ENCODE peak calls at places on chromosomes 3 and 15, in six cellular contexts. One of them, this sample, is unnamed.
A peak's percentile ranks its signal among the peaks of the same experiment; 100 is the strongest.

GRCh38 chr15:68326711-68327412 is 49.3 kb downstream of the FEM1B start:
- DNase-seq in pancreas: no peak
- DNase-seq in neural progenitor cell: no peak
- DNase-seq in stomach: no peak
- DNase-seq in CD4-positive, CD25-positive, alpha-beta regulatory T cell: no peak
- DNase-seq in PC-3: no peak
- DNase-seq in this sample: no peak

GRCh38 chr15:85750319-85750806 is 44.4 kb downstream of the KLHL25 start:
- DNase-seq in pancreas: no peak
- DNase-seq in neural progenitor cell: peak; percentile 43
- DNase-seq in stomach: peak; percentile 27
- DNase-seq in CD4-positive, CD25-positive, alpha-beta regulatory T cell: no peak
- DNase-seq in PC-3: no peak
- DNase-seq in this sample: peak; percentile 72

GRCh38 chr3:52210037-52210436 is 12.1 kb downstream of the ALAS1 start:
- DNase-seq in pancreas: no peak
- DNase-seq in neural progenitor cell: no peak
- DNase-seq in stomach: no peak
- DNase-seq in CD4-positive, CD25-positive, alpha-beta regulatory T cell: no peak
- DNase-seq in PC-3: no peak
- DNase-seq in this sample: no peak

GRCh38 chr15:80986487-80986886 is 3.1 kb downstream of the MESD start:
- DNase-seq in pancreas: no peak
- DNase-seq in neural progenitor cell: no peak
- DNase-seq in stomach: no peak
- DNase-seq in CD4-positive, CD25-positive, alpha-beta regulatory T cell: no peak
- DNase-seq in PC-3: no peak
- DNase-seq in this sample: no peak

GRCh38 chr3:194672876-194673275 is 885 bp upstream of the LSG1 start:
- DNase-seq in pancreas: no peak
- DNase-seq in neural progenitor cell: peak; percentile 16
- DNase-seq in stomach: no peak
- DNase-seq in CD4-positive, CD25-positive, alpha-beta regulatory T cell: no peak
- DNase-seq in PC-3: no peak
- DNase-seq in this sample: no peak

GRCh38 chr15:55894406-55894965 is 98.9 kb downstream of the NEDD4 start:
- DNase-seq in pancreas: no peak
- DNase-seq in neural progenitor cell: no peak
- DNase-seq in stomach: no peak
- DNase-seq in CD4-positive, CD25-positive, alpha-beta regulatory T cell: no peak
- DNase-seq in PC-3: no peak
- DNase-seq in this sample: no peak

GRCh38 chr3:129226374-129226773 is 23.0 kb upstream of the COPG1 start:
- DNase-seq in pancreas: no peak
- DNase-seq in neural progenitor cell: no peak
- DNase-seq in stomach: peak; percentile 65
- DNase-seq in CD4-positive, CD25-positive, alpha-beta regulatory T cell: no peak
- DNase-seq in PC-3: peak; percentile 94
- DNase-seq in this sample: no peak

GRCh38 chr3:120615863-120616599 is 19.9 kb downstream of the NDUFB4 start:
- DNase-seq in pancreas: no peak
- DNase-seq in neural progenitor cell: no peak
- DNase-seq in stomach: no peak
- DNase-seq in CD4-positive, CD25-positive, alpha-beta regulatory T cell: no peak
- DNase-seq in PC-3: peak; percentile 40
- DNase-seq in this sample: no peak

GRCh38 chr15:87710406-87710805 is 546.1 kb downstream of the NTRK3 start:
- DNase-seq in pancreas: no peak
- DNase-seq in neural progenitor cell: no peak
- DNase-seq in stomach: no peak
- DNase-seq in CD4-positive, CD25-positive, alpha-beta regulatory T cell: no peak
- DNase-seq in PC-3: no peak
- DNase-seq in this sample: no peak

GRCh38 chr3:184334470-184335158 is 2.8 kb upstream of the FAM131A start:
- DNase-seq in pancreas: peak; percentile 49
- DNase-seq in neural progenitor cell: no peak
- DNase-seq in stomach: no peak
- DNase-seq in CD4-positive, CD25-positive, alpha-beta regulatory T cell: no peak
- DNase-seq in PC-3: peak; percentile 95
- DNase-seq in this sample: no peak

GRCh38 chr3:178436773-178437172 is 99.5 kb upstream of the KCNMB2 start:
- DNase-seq in pancreas: no peak
- DNase-seq in neural progenitor cell: peak; percentile 37
- DNase-seq in stomach: no peak
- DNase-seq in CD4-positive, CD25-positive, alpha-beta regulatory T cell: no peak
- DNase-seq in PC-3: peak; percentile 60
- DNase-seq in this sample: no peak

GRCh38 chr15:71386448-71387236 is 271.4 kb downstream of the THSD4 start:
- DNase-seq in pancreas: no peak
- DNase-seq in neural progenitor cell: peak; percentile 43
- DNase-seq in stomach: no peak
- DNase-seq in CD4-positive, CD25-positive, alpha-beta regulatory T cell: no peak
- DNase-seq in PC-3: peak; percentile 38
- DNase-seq in this sample: no peak

GRCh38 chr15:33766329-33766728 is 202.0 kb upstream of the CHRM5 start:
- DNase-seq in pancreas: no peak
- DNase-seq in neural progenitor cell: no peak
- DNase-seq in stomach: no peak
- DNase-seq in CD4-positive, CD25-positive, alpha-beta regulatory T cell: no peak
- DNase-seq in PC-3: peak; percentile 30
- DNase-seq in this sample: no peak

GRCh38 chr15:39880718-39881387 is 39.2 kb downstream of the GPR176 start:
- DNase-seq in pancreas: no peak
- DNase-seq in neural progenitor cell: no peak
- DNase-seq in stomach: no peak
- DNase-seq in CD4-positive, CD25-positive, alpha-beta regulatory T cell: no peak
- DNase-seq in PC-3: no peak
- DNase-seq in this sample: no peak

GRCh38 chr3:133662256-133662773 is 574 bp upstream of the TOPBP1 start:
- DNase-seq in pancreas: no peak
- DNase-seq in neural progenitor cell: peak; percentile 15
- DNase-seq in stomach: no peak
- DNase-seq in CD4-positive, CD25-positive, alpha-beta regulatory T cell: peak; percentile 5
- DNase-seq in PC-3: peak; percentile 23
- DNase-seq in this sample: peak; percentile 50

GRCh38 chr15:40844543-40844981 is 714 bp downstream of the SPINT1 start:
- DNase-seq in pancreas: peak; percentile 68
- DNase-seq in neural progenitor cell: peak; percentile 59
- DNase-seq in stomach: peak; percentile 51
- DNase-seq in CD4-positive, CD25-positive, alpha-beta regulatory T cell: no peak
- DNase-seq in PC-3: peak; percentile 28
- DNase-seq in this sample: peak; percentile 81

GRCh38 chr15:45715528-45715927 is 80.7 kb downstream of the SQOR start:
- DNase-seq in pancreas: no peak
- DNase-seq in neural progenitor cell: peak; percentile 19
- DNase-seq in stomach: no peak
- DNase-seq in CD4-positive, CD25-positive, alpha-beta regulatory T cell: no peak
- DNase-seq in PC-3: peak; percentile 30
- DNase-seq in this sample: no peak

GRCh38 chr15:94793641-94794040 is 562.3 kb downstream of the MCTP2 start:
- DNase-seq in pancreas: no peak
- DNase-seq in neural progenitor cell: peak; percentile 37
- DNase-seq in stomach: no peak
- DNase-seq in CD4-positive, CD25-positive, alpha-beta regulatory T cell: no peak
- DNase-seq in PC-3: peak; percentile 40
- DNase-seq in this sample: peak; percentile 49

GRCh38 chr15:67980171-67980570 is 73.9 kb upstream of the PIAS1 start:
- DNase-seq in pancreas: no peak
- DNase-seq in neural progenitor cell: no peak
- DNase-seq in stomach: no peak
- DNase-seq in CD4-positive, CD25-positive, alpha-beta regulatory T cell: no peak
- DNase-seq in PC-3: no peak
- DNase-seq in this sample: no peak

GRCh38 chr3:147422934-147423599 is 13.9 kb downstream of the ZIC1 start:
- DNase-seq in pancreas: no peak
- DNase-seq in neural progenitor cell: peak; percentile 84
- DNase-seq in stomach: no peak
- DNase-seq in CD4-positive, CD25-positive, alpha-beta regulatory T cell: no peak
- DNase-seq in PC-3: no peak
- DNase-seq in this sample: peak; percentile 84

GRCh38 chr15:68768321-68768720 is 52.4 kb downstream of the ANP32A start:
- DNase-seq in pancreas: no peak
- DNase-seq in neural progenitor cell: no peak
- DNase-seq in stomach: no peak
- DNase-seq in CD4-positive, CD25-positive, alpha-beta regulatory T cell: no peak
- DNase-seq in PC-3: peak; percentile 62
- DNase-seq in this sample: no peak

GRCh38 chr15:65919353-65919752 is 50.1 kb downstream of the RAB11A start:
- DNase-seq in pancreas: no peak
- DNase-seq in neural progenitor cell: no peak
- DNase-seq in stomach: no peak
- DNase-seq in CD4-positive, CD25-positive, alpha-beta regulatory T cell: no peak
- DNase-seq in PC-3: no peak
- DNase-seq in this sample: no peak

GRCh38 chr15:82183121-82184031 is 79.2 kb downstream of the EFL1 start:
- DNase-seq in pancreas: no peak
- DNase-seq in neural progenitor cell: no peak
- DNase-seq in stomach: no peak
- DNase-seq in CD4-positive, CD25-positive, alpha-beta regulatory T cell: no peak
- DNase-seq in PC-3: peak; percentile 35
- DNase-seq in this sample: no peak

GRCh38 chr3:79012946-79013362 is 754.8 kb downstream of the ROBO1 start:
- DNase-seq in pancreas: no peak
- DNase-seq in neural progenitor cell: peak; percentile 23
- DNase-seq in stomach: no peak
- DNase-seq in CD4-positive, CD25-positive, alpha-beta regulatory T cell: no peak
- DNase-seq in PC-3: no peak
- DNase-seq in this sample: no peak

GRCh38 chr3:8504611-8504973 is 3.0 kb downstream of the LMCD1 start:
- DNase-seq in pancreas: no peak
- DNase-seq in neural progenitor cell: no peak
- DNase-seq in stomach: no peak
- DNase-seq in CD4-positive, CD25-positive, alpha-beta regulatory T cell: no peak
- DNase-seq in PC-3: no peak
- DNase-seq in this sample: no peak

GRCh38 chr15:89888214-89888804 is 5.5 kb downstream of the AP3S2 start:
- DNase-seq in pancreas: no peak
- DNase-seq in neural progenitor cell: peak; percentile 37
- DNase-seq in stomach: no peak
- DNase-seq in CD4-positive, CD25-positive, alpha-beta regulatory T cell: no peak
- DNase-seq in PC-3: peak; percentile 82
- DNase-seq in this sample: peak; percentile 63

GRCh38 chr15:36210426-36210825 is 369.0 kb upstream of the CDIN1 start:
- DNase-seq in pancreas: no peak
- DNase-seq in neural progenitor cell: no peak
- DNase-seq in stomach: no peak
- DNase-seq in CD4-positive, CD25-positive, alpha-beta regulatory T cell: no peak
- DNase-seq in PC-3: peak; percentile 11
- DNase-seq in this sample: no peak

GRCh38 chr3:72820405-72820804 is 27.8 kb downstream of the SHQ1 start:
- DNase-seq in pancreas: no peak
- DNase-seq in neural progenitor cell: no peak
- DNase-seq in stomach: peak; percentile 59
- DNase-seq in CD4-positive, CD25-positive, alpha-beta regulatory T cell: no peak
- DNase-seq in PC-3: peak; percentile 77
- DNase-seq in this sample: no peak

GRCh38 chr3:184786271-184787010 is 25.5 kb upstream of the VPS8 start:
- DNase-seq in pancreas: no peak
- DNase-seq in neural progenitor cell: no peak
- DNase-seq in stomach: no peak
- DNase-seq in CD4-positive, CD25-positive, alpha-beta regulatory T cell: no peak
- DNase-seq in PC-3: no peak
- DNase-seq in this sample: no peak

GRCh38 chr3:53818221-53819162 is 27.7 kb downstream of the CHDH start:
- DNase-seq in pancreas: no peak
- DNase-seq in neural progenitor cell: no peak
- DNase-seq in stomach: peak; percentile 4
- DNase-seq in CD4-positive, CD25-positive, alpha-beta regulatory T cell: no peak
- DNase-seq in PC-3: no peak
- DNase-seq in this sample: no peak

GRCh38 chr3:150635526-150635925 is 32.4 kb downstream of the SELENOT start:
- DNase-seq in pancreas: no peak
- DNase-seq in neural progenitor cell: peak; percentile 13
- DNase-seq in stomach: no peak
- DNase-seq in CD4-positive, CD25-positive, alpha-beta regulatory T cell: no peak
- DNase-seq in PC-3: no peak
- DNase-seq in this sample: no peak

GRCh38 chr3:23949784-23950183 is 4.7 kb downstream of the NR1D2 start:
- DNase-seq in pancreas: peak; percentile 59
- DNase-seq in neural progenitor cell: no peak
- DNase-seq in stomach: peak; percentile 62
- DNase-seq in CD4-positive, CD25-positive, alpha-beta regulatory T cell: no peak
- DNase-seq in PC-3: peak; percentile 31
- DNase-seq in this sample: no peak
- H3K4me1 ChIP-seq in pancreas: peaks cover 50% of the 10 kb centered on the region
- H3K4me1 ChIP-seq in neural progenitor cell: peaks cover 13% of the 10 kb centered on the region
- H3K4me1 ChIP-seq in stomach: peaks cover 82% of the 10 kb centered on the region
- H3K4me1 ChIP-seq in CD4-positive, CD25-positive, alpha-beta regulatory T cell: peaks cover 54% of the 10 kb centered on the region
- H3K4me1 ChIP-seq in PC-3: peaks cover 27% of the 10 kb centered on the region
- H3K4me1 ChIP-seq in this sample: peaks cover 12% of the 10 kb centered on the region

GRCh38 chr3:13480340-13481318 is 523 bp downstream of the HDAC11 start:
- DNase-seq in pancreas: peak; percentile 84
- DNase-seq in neural progenitor cell: no peak
- DNase-seq in stomach: no peak
- DNase-seq in CD4-positive, CD25-positive, alpha-beta regulatory T cell: peak; percentile 55
- DNase-seq in PC-3: no peak
- DNase-seq in this sample: peak; percentile 84
- H3K4me1 ChIP-seq in pancreas: peaks cover 40% of the 10 kb centered on the region
- H3K4me1 ChIP-seq in neural progenitor cell: peaks cover 15% of the 10 kb centered on the region
- H3K4me1 ChIP-seq in stomach: peaks cover 43% of the 10 kb centered on the region
- H3K4me1 ChIP-seq in CD4-positive, CD25-positive, alpha-beta regulatory T cell: peaks cover 13% of the 10 kb centered on the region
- H3K4me1 ChIP-seq in PC-3: peaks cover 33% of the 10 kb centered on the region
- H3K4me1 ChIP-seq in this sample: peaks cover 2% of the 10 kb centered on the region

GRCh38 chr15:41955100-41955499 is 17.3 kb downstream of the EHD4 start:
- DNase-seq in pancreas: no peak
- DNase-seq in neural progenitor cell: no peak
- DNase-seq in stomach: no peak
- DNase-seq in CD4-positive, CD25-positive, alpha-beta regulatory T cell: no peak
- DNase-seq in PC-3: no peak
- DNase-seq in this sample: peak; percentile 20

GRCh38 chr15:41955807-41956525 is 16.4 kb downstream of the EHD4 start:
- DNase-seq in pancreas: no peak
- DNase-seq in neural progenitor cell: peak; percentile 44
- DNase-seq in stomach: no peak
- DNase-seq in CD4-positive, CD25-positive, alpha-beta regulatory T cell: no peak
- DNase-seq in PC-3: no peak
- DNase-seq in this sample: peak; percentile 72

GRCh38 chr15:41961014-41961518 is 11.3 kb downstream of the EHD4 start:
- DNase-seq in pancreas: no peak
- DNase-seq in neural progenitor cell: no peak
- DNase-seq in stomach: no peak
- DNase-seq in CD4-positive, CD25-positive, alpha-beta regulatory T cell: no peak
- DNase-seq in PC-3: peak; percentile 48
- DNase-seq in this sample: peak; percentile 7

GRCh38 chr15:41957021-41957897 is 15.1 kb downstream of the EHD4 start:
- DNase-seq in pancreas: no peak
- DNase-seq in neural progenitor cell: no peak
- DNase-seq in stomach: no peak
- DNase-seq in CD4-positive, CD25-positive, alpha-beta regulatory T cell: no peak
- DNase-seq in PC-3: no peak
- DNase-seq in this sample: peak; percentile 30

GRCh38 chr15:41958002-41958420 is 14.3 kb downstream of the EHD4 start:
- DNase-seq in pancreas: no peak
- DNase-seq in neural progenitor cell: no peak
- DNase-seq in stomach: no peak
- DNase-seq in CD4-positive, CD25-positive, alpha-beta regulatory T cell: no peak
- DNase-seq in PC-3: no peak
- DNase-seq in this sample: peak; percentile 29
- H3K4me1 ChIP-seq in pancreas: peaks cover 41% of the 10 kb centered on the region
- H3K4me1 ChIP-seq in neural progenitor cell: no peaks in the 10 kb centered on the region
- H3K4me1 ChIP-seq in stomach: peaks cover 47% of the 10 kb centered on the region
- H3K4me1 ChIP-seq in CD4-positive, CD25-positive, alpha-beta regulatory T cell: peaks cover 10% of the 10 kb centered on the region
- H3K4me1 ChIP-seq in PC-3: peaks cover 24% of the 10 kb centered on the region
- H3K4me1 ChIP-seq in this sample: no peaks in the 10 kb centered on the region

GRCh38 chr3:136749106-136749505 is 3.1 kb downstream of the STAG1 start:
- DNase-seq in pancreas: no peak
- DNase-seq in neural progenitor cell: no peak
- DNase-seq in stomach: no peak
- DNase-seq in CD4-positive, CD25-positive, alpha-beta regulatory T cell: no peak
- DNase-seq in PC-3: no peak
- DNase-seq in this sample: no peak
- H3K4me1 ChIP-seq in pancreas: peaks cover 24% of the 10 kb centered on the region
- H3K4me1 ChIP-seq in neural progenitor cell: peaks cover 36% of the 10 kb centered on the region
- H3K4me1 ChIP-seq in stomach: peaks cover 79% of the 10 kb centered on the region
- H3K4me1 ChIP-seq in CD4-positive, CD25-positive, alpha-beta regulatory T cell: peaks cover 58% of the 10 kb centered on the region
- H3K4me1 ChIP-seq in PC-3: peaks cover 9% of the 10 kb centered on the region
- H3K4me1 ChIP-seq in this sample: peaks cover 8% of the 10 kb centered on the region

This sample was measured in endodermal cell.